ENCODE peak calls at places on chromosomes 7 and 10, in eight cellular contexts. One of them, this sample, is unnamed.
A peak's percentile ranks its signal among the peaks of the same experiment; 100 is the strongest.

GRCh38 chr7:103447073-103447960 is 1.3 kb upstream of the SLC26A5 start:
- DNase-seq in stomach: peak; percentile 56
- DNase-seq in cardiac fibroblast: peak; percentile 67
- DNase-seq in foreskin fibroblast: peak; percentile 29
- DNase-seq in fibroblast of the aortic adventitia: peak; percentile 49
- DNase-seq in dorsolateral prefrontal cortex: peak; percentile 10
- DNase-seq in Peyer's patch: peak; percentile 51
- DNase-seq in neural progenitor cell: peak; percentile 81
- DNase-seq in this sample: peak; percentile 74

GRCh38 chr7:151168787-151169162 is 1.3 kb upstream of the GBX1 start:
- DNase-seq in cardiac fibroblast: no peak
- DNase-seq in Peyer's patch: no peak
- DNase-seq in foreskin fibroblast: no peak
- DNase-seq in stomach: peak; percentile 13
- DNase-seq in neural progenitor cell: peak; percentile 39
- DNase-seq in dorsolateral prefrontal cortex: no peak
- DNase-seq in fibroblast of the aortic adventitia: no peak
- DNase-seq in this sample: no peak

GRCh38 chr10:114855776-114856543 is 34.4 kb downstream of the FHIP2A start:
- DNase-seq in neural progenitor cell: no peak
- DNase-seq in dorsolateral prefrontal cortex: no peak
- DNase-seq in fibroblast of the aortic adventitia: peak; percentile 17
- DNase-seq in cardiac fibroblast: peak; percentile 73
- DNase-seq in foreskin fibroblast: peak; percentile 43
- DNase-seq in Peyer's patch: no peak
- DNase-seq in stomach: no peak
- DNase-seq in this sample: no peak

GRCh38 chr10:17236468-17236886 is 8.4 kb downstream of the VIM start:
- DNase-seq in cardiac fibroblast: peak; percentile 37
- DNase-seq in fibroblast of the aortic adventitia: peak; percentile 36
- DNase-seq in dorsolateral prefrontal cortex: no peak
- DNase-seq in foreskin fibroblast: no peak
- DNase-seq in neural progenitor cell: no peak
- DNase-seq in Peyer's patch: no peak
- DNase-seq in stomach: no peak
- DNase-seq in this sample: no peak

GRCh38 chr7:117808273-117808868 is 64.9 kb downstream of the CTTNBP2 start:
- DNase-seq in stomach: peak; percentile 27
- DNase-seq in cardiac fibroblast: no peak
- DNase-seq in neural progenitor cell: peak; percentile 58
- DNase-seq in fibroblast of the aortic adventitia: peak; percentile 88
- DNase-seq in Peyer's patch: no peak
- DNase-seq in foreskin fibroblast: no peak
- DNase-seq in dorsolateral prefrontal cortex: peak; percentile 44
- DNase-seq in this sample: no peak

GRCh38 chr10:3468919-3469638 is 296.5 kb upstream of the PITRM1 start:
- DNase-seq in Peyer's patch: no peak
- DNase-seq in neural progenitor cell: peak; percentile 27
- DNase-seq in stomach: no peak
- DNase-seq in foreskin fibroblast: peak; percentile 90
- DNase-seq in fibroblast of the aortic adventitia: peak; percentile 99
- DNase-seq in cardiac fibroblast: peak; percentile 97
- DNase-seq in dorsolateral prefrontal cortex: no peak
- DNase-seq in this sample: no peak

GRCh38 chr7:94540428-94540827 is 30.8 kb downstream of the CASD1 start:
- DNase-seq in stomach: no peak
- DNase-seq in neural progenitor cell: no peak
- DNase-seq in fibroblast of the aortic adventitia: peak; percentile 43
- DNase-seq in Peyer's patch: no peak
- DNase-seq in foreskin fibroblast: no peak
- DNase-seq in dorsolateral prefrontal cortex: no peak
- DNase-seq in cardiac fibroblast: peak; percentile 12
- DNase-seq in this sample: no peak

GRCh38 chr7:100166966-100167911 is 1.2 kb downstream of the GAL3ST4 start:
- DNase-seq in cardiac fibroblast: no peak
- DNase-seq in fibroblast of the aortic adventitia: no peak
- DNase-seq in foreskin fibroblast: no peak
- DNase-seq in stomach: no peak
- DNase-seq in dorsolateral prefrontal cortex: no peak
- DNase-seq in neural progenitor cell: no peak
- DNase-seq in Peyer's patch: no peak
- DNase-seq in this sample: peak; percentile 40

GRCh38 chr7:7698930-7699329 is 19.5 kb downstream of the RPA3 start:
- DNase-seq in neural progenitor cell: no peak
- DNase-seq in fibroblast of the aortic adventitia: no peak
- DNase-seq in Peyer's patch: no peak
- DNase-seq in stomach: no peak
- DNase-seq in foreskin fibroblast: no peak
- DNase-seq in cardiac fibroblast: no peak
- DNase-seq in dorsolateral prefrontal cortex: no peak
- DNase-seq in this sample: no peak

GRCh38 chr7:98879198-98879988 is 1.1 kb downstream of the TRRAP start:
- DNase-seq in cardiac fibroblast: peak; percentile 31
- DNase-seq in fibroblast of the aortic adventitia: no peak
- DNase-seq in foreskin fibroblast: no peak
- DNase-seq in neural progenitor cell: peak; percentile 48
- DNase-seq in dorsolateral prefrontal cortex: no peak
- DNase-seq in Peyer's patch: peak; percentile 82
- DNase-seq in stomach: no peak
- DNase-seq in this sample: peak; percentile 82

GRCh38 chr10:78892383-78893191 is 176.2 kb upstream of the ZMIZ1 start:
- DNase-seq in dorsolateral prefrontal cortex: no peak
- DNase-seq in foreskin fibroblast: no peak
- DNase-seq in neural progenitor cell: no peak
- DNase-seq in fibroblast of the aortic adventitia: peak; percentile 13
- DNase-seq in Peyer's patch: peak; percentile 25
- DNase-seq in cardiac fibroblast: peak; percentile 3
- DNase-seq in stomach: no peak
- DNase-seq in this sample: no peak

GRCh38 chr7:31110331-31111108 is 58.4 kb downstream of the ADCYAP1R1 start:
- DNase-seq in fibroblast of the aortic adventitia: no peak
- DNase-seq in stomach: no peak
- DNase-seq in Peyer's patch: peak; percentile 17
- DNase-seq in neural progenitor cell: no peak
- DNase-seq in cardiac fibroblast: no peak
- DNase-seq in foreskin fibroblast: no peak
- DNase-seq in dorsolateral prefrontal cortex: no peak
- DNase-seq in this sample: no peak

DNA sequence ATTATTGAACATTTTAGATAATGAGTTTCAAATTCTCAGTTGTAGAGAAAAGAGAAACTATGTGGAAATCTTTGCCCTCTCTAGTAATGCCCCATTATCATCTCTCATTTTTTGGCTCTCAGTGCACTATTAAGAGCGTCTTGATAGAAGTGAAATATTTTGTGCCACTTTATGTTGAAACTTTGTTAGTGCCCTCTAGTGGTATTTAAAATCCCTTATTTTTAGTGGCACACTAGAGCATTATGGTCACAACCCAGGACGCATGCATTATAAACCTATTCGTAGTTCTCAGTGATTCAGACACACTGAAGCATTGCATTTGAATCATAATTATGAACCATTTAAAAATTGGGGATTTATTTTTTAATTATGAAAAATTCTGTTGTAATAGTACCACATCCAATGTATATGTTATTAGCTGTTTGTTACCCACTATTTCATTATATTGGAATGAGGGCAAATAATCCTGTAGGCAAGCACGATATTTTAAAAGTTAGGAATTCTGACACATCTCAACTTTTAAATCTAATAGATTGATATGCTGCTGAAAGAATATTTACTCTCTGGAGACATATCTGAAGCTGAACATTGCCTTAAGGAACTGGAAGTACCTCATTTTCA is 21.9 kb downstream of the PDCD4 start:
- DNase-seq in dorsolateral prefrontal cortex: no peak
- DNase-seq in Peyer's patch: no peak
- DNase-seq in neural progenitor cell: peak; percentile 48
- DNase-seq in foreskin fibroblast: no peak
- DNase-seq in cardiac fibroblast: peak; percentile 69
- DNase-seq in fibroblast of the aortic adventitia: peak; percentile 65
- DNase-seq in stomach: no peak
- DNase-seq in this sample: peak; percentile 29
- TF ChIP-seq CTCF in dorsolateral prefrontal cortex: peak; percentile 69
- TF ChIP-seq CTCF in Peyer's patch: peak; percentile 69
- TF ChIP-seq CTCF in neural progenitor cell: peak; percentile 70
- TF ChIP-seq CTCF in foreskin fibroblast: no peak
- TF ChIP-seq CTCF in cardiac fibroblast: peak; percentile 45
- TF ChIP-seq CTCF in fibroblast of the aortic adventitia: peak; percentile 52
- TF ChIP-seq CTCF in stomach: peak; percentile 66
- TF ChIP-seq CTCF in this sample: no peak

GRCh38 chr10:12780634-12781601 is 220.6 kb downstream of the CCDC3 start:
- DNase-seq in neural progenitor cell: no peak
- DNase-seq in foreskin fibroblast: no peak
- DNase-seq in stomach: no peak
- DNase-seq in cardiac fibroblast: no peak
- DNase-seq in dorsolateral prefrontal cortex: peak; percentile 62
- DNase-seq in Peyer's patch: no peak
- DNase-seq in fibroblast of the aortic adventitia: no peak
- DNase-seq in this sample: no peak

GRCh38 chr10:12782537-12782936 is 219.0 kb downstream of the CCDC3 start:
- DNase-seq in Peyer's patch: peak; percentile 78
- DNase-seq in neural progenitor cell: peak; percentile 52
- DNase-seq in stomach: peak; percentile 47
- DNase-seq in cardiac fibroblast: peak; percentile 37
- DNase-seq in foreskin fibroblast: no peak
- DNase-seq in dorsolateral prefrontal cortex: no peak
- DNase-seq in fibroblast of the aortic adventitia: peak; percentile 29
- DNase-seq in this sample: peak; percentile 42

GRCh38 chr10:12772797-12773587 is 228.5 kb downstream of the CCDC3 start:
- DNase-seq in fibroblast of the aortic adventitia: no peak
- DNase-seq in stomach: no peak
- DNase-seq in neural progenitor cell: no peak
- DNase-seq in dorsolateral prefrontal cortex: no peak
- DNase-seq in foreskin fibroblast: no peak
- DNase-seq in Peyer's patch: no peak
- DNase-seq in cardiac fibroblast: no peak
- DNase-seq in this sample: no peak

GRCh38 chr10:12774219-12774894 is 227.2 kb downstream of the CCDC3 start:
- DNase-seq in cardiac fibroblast: no peak
- DNase-seq in stomach: no peak
- DNase-seq in dorsolateral prefrontal cortex: no peak
- DNase-seq in foreskin fibroblast: no peak
- DNase-seq in fibroblast of the aortic adventitia: no peak
- DNase-seq in Peyer's patch: no peak
- DNase-seq in neural progenitor cell: peak; percentile 43
- DNase-seq in this sample: no peak

DNA sequence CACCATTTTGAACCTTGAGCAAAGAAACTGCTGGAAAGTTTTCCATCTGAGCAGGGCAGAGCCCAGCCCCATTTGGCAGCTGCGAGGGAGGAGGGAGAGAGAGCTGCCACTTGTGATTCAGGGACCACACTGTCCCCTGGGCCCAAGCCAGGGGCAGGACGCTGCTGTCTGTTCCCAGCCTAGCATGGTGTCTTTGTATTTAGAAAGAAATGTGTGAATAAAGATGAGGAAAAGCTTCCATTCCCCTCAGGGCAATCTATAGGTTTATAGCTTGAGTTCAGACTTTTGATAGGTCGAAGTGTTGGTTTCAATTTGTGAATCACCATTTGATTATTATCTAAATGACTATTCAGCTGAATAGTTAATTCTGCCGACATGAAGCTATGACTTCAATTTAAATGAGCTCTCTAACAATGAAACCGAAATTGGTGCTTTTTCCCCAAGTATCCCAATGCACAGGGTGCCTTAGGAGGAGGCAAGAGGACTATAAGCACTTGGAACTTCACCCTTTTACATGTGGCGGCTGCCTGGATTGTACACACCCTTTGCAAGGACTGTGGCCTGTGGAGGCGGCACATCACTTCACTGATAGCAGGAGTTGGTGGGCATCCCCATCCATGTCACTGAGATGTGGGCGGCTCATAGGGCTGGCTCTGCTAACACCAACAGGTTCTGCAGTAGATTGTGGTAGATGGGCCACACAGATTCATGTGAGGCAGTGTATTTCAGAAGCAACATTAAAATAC is 223.5 kb downstream of the CCDC3 start:
- DNase-seq in neural progenitor cell: no peak
- DNase-seq in stomach: no peak
- DNase-seq in foreskin fibroblast: no peak
- DNase-seq in Peyer's patch: no peak
- DNase-seq in fibroblast of the aortic adventitia: no peak
- DNase-seq in dorsolateral prefrontal cortex: no peak
- DNase-seq in cardiac fibroblast: no peak
- DNase-seq in this sample: no peak
- TF ChIP-seq CTCF in neural progenitor cell: no peak
- TF ChIP-seq CTCF in stomach: no peak
- TF ChIP-seq CTCF in foreskin fibroblast: no peak
- TF ChIP-seq CTCF in Peyer's patch: no peak
- TF ChIP-seq CTCF in fibroblast of the aortic adventitia: no peak
- TF ChIP-seq CTCF in dorsolateral prefrontal cortex: no peak
- TF ChIP-seq CTCF in cardiac fibroblast: no peak
- TF ChIP-seq CTCF in this sample: no peak

GRCh38 chr10:82318533-82318932 is 443.5 kb downstream of the NRG3 start:
- DNase-seq in stomach: no peak
- DNase-seq in Peyer's patch: no peak
- DNase-seq in dorsolateral prefrontal cortex: no peak
- DNase-seq in foreskin fibroblast: no peak
- DNase-seq in cardiac fibroblast: no peak
- DNase-seq in fibroblast of the aortic adventitia: no peak
- DNase-seq in neural progenitor cell: no peak
- DNase-seq in this sample: no peak

GRCh38 chr10:82319046-82319445 is 444.1 kb downstream of the NRG3 start:
- DNase-seq in cardiac fibroblast: no peak
- DNase-seq in Peyer's patch: no peak
- DNase-seq in fibroblast of the aortic adventitia: no peak
- DNase-seq in stomach: no peak
- DNase-seq in foreskin fibroblast: no peak
- DNase-seq in dorsolateral prefrontal cortex: peak; percentile 14
- DNase-seq in neural progenitor cell: peak; percentile 8
- DNase-seq in this sample: no peak

GRCh38 chr10:82321734-82322133 is 446.7 kb downstream of the NRG3 start:
- DNase-seq in neural progenitor cell: no peak
- DNase-seq in Peyer's patch: no peak
- DNase-seq in foreskin fibroblast: no peak
- DNase-seq in stomach: no peak
- DNase-seq in dorsolateral prefrontal cortex: no peak
- DNase-seq in cardiac fibroblast: no peak
- DNase-seq in fibroblast of the aortic adventitia: no peak
- DNase-seq in this sample: no peak

DNA sequence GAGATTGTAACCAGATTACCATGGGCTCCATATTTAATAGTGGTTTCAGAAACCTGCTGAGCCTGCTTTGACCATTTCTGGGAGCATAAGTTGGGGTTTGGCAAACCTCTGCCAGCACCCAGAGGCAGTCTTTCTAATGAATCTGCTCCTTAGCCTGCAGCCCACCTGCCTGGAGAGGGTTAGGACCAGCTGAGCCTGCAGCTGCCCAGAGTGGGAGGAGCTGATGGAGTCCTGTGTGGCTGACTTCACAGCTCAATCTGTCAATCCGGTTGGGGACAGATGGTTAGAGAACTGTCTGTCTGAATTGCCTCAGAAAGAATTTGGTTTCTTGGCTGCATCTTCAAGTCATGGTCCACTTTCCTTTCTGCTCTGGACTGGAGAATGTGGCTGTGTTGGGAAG is 444.6 kb downstream of the NRG3 start:
- DNase-seq in neural progenitor cell: peak; percentile 59
- DNase-seq in stomach: no peak
- DNase-seq in cardiac fibroblast: no peak
- DNase-seq in Peyer's patch: no peak
- DNase-seq in foreskin fibroblast: no peak
- DNase-seq in dorsolateral prefrontal cortex: no peak
- DNase-seq in fibroblast of the aortic adventitia: no peak
- DNase-seq in this sample: no peak
- TF ChIP-seq CTCF in neural progenitor cell: no peak
- TF ChIP-seq CTCF in stomach: no peak
- TF ChIP-seq CTCF in cardiac fibroblast: no peak
- TF ChIP-seq CTCF in Peyer's patch: no peak
- TF ChIP-seq CTCF in foreskin fibroblast: no peak
- TF ChIP-seq CTCF in dorsolateral prefrontal cortex: no peak
- TF ChIP-seq CTCF in fibroblast of the aortic adventitia: no peak
- TF ChIP-seq CTCF in this sample: no peak

GRCh38 chr10:80261316-80262030 is 28.0 kb downstream of the MAT1A start:
- DNase-seq in Peyer's patch: no peak
- DNase-seq in foreskin fibroblast: no peak
- DNase-seq in fibroblast of the aortic adventitia: no peak
- DNase-seq in cardiac fibroblast: no peak
- DNase-seq in stomach: no peak
- DNase-seq in dorsolateral prefrontal cortex: no peak
- DNase-seq in neural progenitor cell: no peak
- DNase-seq in this sample: no peak
- TF ChIP-seq CTCF in Peyer's patch: no peak
- TF ChIP-seq CTCF in foreskin fibroblast: no peak
- TF ChIP-seq CTCF in fibroblast of the aortic adventitia: no peak
- TF ChIP-seq CTCF in cardiac fibroblast: no peak
- TF ChIP-seq CTCF in stomach: no peak
- TF ChIP-seq CTCF in dorsolateral prefrontal cortex: no peak
- TF ChIP-seq CTCF in neural progenitor cell: no peak
- TF ChIP-seq CTCF in this sample: no peak